ENCODE peak calls at places on chromosomes 7 and 10, in seven cellular contexts. T is stomach; M is tibial artery; Z is GM23248; A is brain microvascular endothelial cell; Y is colonic mucosa; F is CD4-positive, CD25-positive, alpha-beta regulatory T cell. Q is an unnamed sample. For H3K36me3, the result is how much of the 10 kb centered on the place peaks cover.

GRCh38 chr7:26507375-26508068 is 215.9 kb downstream of the SNX10 start:
- DNase-seq in T (no peak), M (no peak), Z (no peak), A (no peak), Y (no peak), F (no peak), Q (no peak)

GRCh38 chr10:86048571-86048970 is 318.0 kb downstream of the GRID1 start:
- DNase-seq in T (no peak), M (peak), Z (no peak), A (no peak), Y (no peak), F (no peak), Q (no peak)

GRCh38 chr10:132839061-132839460 is 53.1 kb upstream of the NKX6-2 start:
- DNase-seq in T (no peak), M (peak), Z (no peak), A (no peak), Y (no peak), F (no peak), Q (no peak)

GRCh38 chr7:2168612-2169312 is 64.0 kb downstream of the MAD1L1 start:
- DNase-seq in T (no peak), M (no peak), Z (no peak), A (no peak), Y (no peak), F (no peak), Q (no peak)

GRCh38 chr10:57506414-57507094 is 761.1 kb downstream of the IPMK start:
- DNase-seq in T (no peak), M (no peak), Z (no peak), A (no peak), Y (no peak), F (no peak), Q (peak)

GRCh38 chr7:54798569-54798968 is 39.6 kb upstream of the SEC61G start:
- DNase-seq in T (no peak), M (no peak), Z (no peak), A (no peak), Y (no peak), F (no peak), Q (no peak)

GRCh38 chr10:97721871-97722780 is 8.6 kb downstream of the MARVELD1 start:
- DNase-seq in T (no peak), M (peak), Z (no peak), A (no peak), Y (peak), F (no peak), Q (no peak)

GRCh38 chr7:90383879-90384278 is 19.4 kb upstream of the CLDN12 start:
- DNase-seq in T (no peak), M (no peak), Z (peak), A (peak), Y (no peak), F (no peak), Q (no peak)

GRCh38 chr7:805261-805660 is 27.0 kb upstream of the SUN1 start:
- DNase-seq in T (no peak), M (no peak), Z (peak), A (no peak), Y (peak), F (no peak), Q (no peak)

GRCh38 chr10:130747359-130747758 is 564.2 kb downstream of the TCERG1L start:
- DNase-seq in T (no peak), M (peak), Z (no peak), A (no peak), Y (no peak), F (no peak), Q (no peak)

GRCh38 chr10:110802090-110802489 is 69.6 kb upstream of the PDCD4 start:
- DNase-seq in T (no peak), M (no peak), Z (peak), A (no peak), Y (no peak), F (no peak), Q (no peak)

GRCh38 chr7:98420966-98421612 is 20.2 kb upstream of the BAIAP2L1 start:
- DNase-seq in T (peak), M (no peak), Z (peak), A (no peak), Y (peak), F (peak), Q (peak)

GRCh38 chr7:5234852-5235831 is 45.1 kb downstream of the WIPI2 start:
- DNase-seq in T (no peak), M (no peak), Z (peak), A (no peak), Y (no peak), F (no peak), Q (peak)

GRCh38 chr7:27205325-27206280 is 5.7 kb upstream of the HOXA13 start:
- DNase-seq in T (no peak), M (peak), Z (peak), A (no peak), Y (peak), F (no peak), Q (no peak)

GRCh38 chr7:105642264-105642663 is 61.0 kb upstream of the EFCAB10 start:
- DNase-seq in T (no peak), M (no peak), Z (no peak), A (no peak), Y (no peak), F (no peak), Q (no peak)
- H3K36me3 ChIP-seq in T (under half), M (under half), Z (under half), A (under half), Y (under half), F (half or more), Q (half or more)

GRCh38 chr10:124073642-124074377 is 19.6 kb downstream of the CHST15 start:
- DNase-seq in T (no peak), M (no peak), Z (no peak), A (no peak), Y (no peak), F (no peak), Q (no peak)

GRCh38 chr10:124071141-124071540 is 22.3 kb downstream of the CHST15 start:
- DNase-seq in T (no peak), M (no peak), Z (no peak), A (no peak), Y (no peak), F (no peak), Q (no peak)

GRCh38 chr10:124070666-124071065 is 22.7 kb downstream of the CHST15 start:
- DNase-seq in T (no peak), M (no peak), Z (no peak), A (no peak), Y (no peak), F (no peak), Q (no peak)

GRCh38 chr10:124072541-124072940 is 20.9 kb downstream of the CHST15 start:
- DNase-seq in T (no peak), M (no peak), Z (no peak), A (no peak), Y (no peak), F (no peak), Q (no peak)

GRCh38 chr10:124072106-124072505 is 21.3 kb downstream of the CHST15 start:
- DNase-seq in T (no peak), M (no peak), Z (no peak), A (no peak), Y (no peak), F (no peak), Q (no peak)
- H3K27ac ChIP-seq in T (no peak), M (no peak), Z (no peak), A (no peak), Y (no peak), F (no peak), Q (no peak)

GRCh38 chr10:18005445-18005780 is 53.7 kb downstream of the SLC39A12 start:
- DNase-seq in T (no peak), M (no peak), Z (no peak), A (no peak), Y (no peak), F (no peak), Q (no peak)
- H3K4me3 ChIP-seq in T (no peak), M (no peak), Z (peak), A (no peak), Y (no peak), F (no peak), Q (no peak)

DNA sequence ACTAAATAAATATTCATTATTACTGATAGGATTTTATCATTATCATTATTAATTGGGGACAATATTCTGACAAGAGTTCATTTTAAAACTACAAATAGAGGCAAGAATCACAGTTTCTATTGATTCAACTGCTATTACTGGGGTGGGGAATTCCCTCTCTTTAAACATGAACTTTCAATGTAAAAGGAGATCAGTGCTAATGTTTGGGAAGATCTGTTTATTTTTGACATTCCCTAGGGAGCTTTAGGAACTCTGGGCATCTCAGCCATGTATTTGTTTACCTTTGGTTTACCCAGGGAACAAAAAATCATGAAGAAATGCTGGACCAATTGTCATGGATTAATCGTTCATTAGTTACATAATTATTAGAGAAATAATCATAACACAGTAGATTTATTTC is 443.2 kb upstream of the AKR1E2 start:
- DNase-seq in T (no peak), M (no peak), Z (no peak), A (no peak), Y (no peak), F (no peak), Q (no peak)
- H3K36me3 ChIP-seq in T (under half), M (under half), Z (under half), A (under half), Y (under half), F (under half), Q (under half)

DNA sequence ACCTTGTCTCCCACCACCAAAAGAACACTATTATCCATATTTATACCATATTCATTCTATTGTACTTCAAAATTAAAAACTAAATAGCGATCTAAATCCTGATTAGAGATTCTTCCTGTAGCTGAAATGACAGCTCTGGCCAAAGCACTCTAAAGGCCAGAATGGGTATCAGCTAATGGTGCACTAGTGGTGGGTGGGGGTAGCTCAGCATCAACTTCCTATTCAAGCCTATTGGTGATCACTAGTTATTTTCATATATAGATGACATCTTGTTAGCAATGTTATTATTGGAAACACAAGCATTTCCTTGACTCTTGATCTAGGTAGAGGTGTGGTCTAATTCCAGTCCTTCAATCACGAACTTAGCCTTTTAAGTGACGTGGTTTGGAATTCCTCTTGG is 43.6 kb downstream of the TET1 start:
- DNase-seq in T (no peak), M (no peak), Z (no peak), A (no peak), Y (no peak), F (no peak), Q (no peak)
- H3K27ac ChIP-seq in T (no peak), M (no peak), Z (no peak), A (no peak), Y (no peak), F (no peak), Q (no peak)

GRCh38 chr7:21999896-22000295 is 54.2 kb upstream of the CDCA7L start:
- DNase-seq in T (no peak), M (no peak), Z (peak), A (peak), Y (no peak), F (no peak), Q (no peak)

GRCh38 chr7:22002731-22003130 is 57.0 kb upstream of the CDCA7L start:
- DNase-seq in T (no peak), M (no peak), Z (no peak), A (no peak), Y (no peak), F (no peak), Q (no peak)

GRCh38 chr7:22005151-22005550 is 59.5 kb upstream of the CDCA7L start:
- DNase-seq in T (no peak), M (no peak), Z (peak), A (no peak), Y (no peak), F (no peak), Q (no peak)

GRCh38 chr7:21996641-21997040 is 50.9 kb upstream of the CDCA7L start:
- DNase-seq in T (no peak), M (no peak), Z (peak), A (no peak), Y (no peak), F (no peak), Q (no peak)

DNA sequence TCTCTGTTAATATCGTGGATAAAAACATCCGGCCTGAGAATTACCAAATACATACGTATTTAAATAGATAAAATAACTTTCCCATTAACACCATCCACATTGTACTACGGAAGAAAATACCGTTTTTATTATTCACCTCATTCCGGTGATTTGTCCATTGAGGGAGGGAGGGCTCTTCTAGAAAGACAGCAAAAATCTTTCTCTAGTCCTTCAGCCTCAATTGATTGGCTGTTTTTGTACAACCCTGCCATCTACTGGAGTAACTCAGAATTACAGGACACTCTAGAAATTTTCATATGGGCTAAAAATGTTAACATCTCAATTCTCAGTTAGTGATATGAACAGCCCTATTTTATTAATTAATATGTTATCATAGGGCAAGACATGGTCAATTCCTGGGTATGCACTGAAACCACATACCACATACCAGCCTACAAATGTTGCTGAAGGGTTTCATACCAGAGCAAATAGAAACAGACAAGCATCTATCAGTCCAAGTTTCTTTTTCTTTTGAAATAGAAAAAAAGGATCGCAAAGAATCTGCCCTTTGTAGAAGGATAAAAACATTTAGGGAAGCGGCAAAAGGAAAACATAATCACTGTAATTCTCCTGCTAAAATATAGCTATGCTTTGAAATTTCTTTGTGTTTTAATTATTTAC is 55.8 kb upstream of the CDCA7L start:
- DNase-seq in T (no peak), M (no peak), Z (peak), A (peak), Y (peak), F (peak), Q (no peak)
- H3K4me3 ChIP-seq in T (no peak), M (no peak), Z (peak), A (no peak), Y (no peak), F (peak), Q (no peak)

DNA sequence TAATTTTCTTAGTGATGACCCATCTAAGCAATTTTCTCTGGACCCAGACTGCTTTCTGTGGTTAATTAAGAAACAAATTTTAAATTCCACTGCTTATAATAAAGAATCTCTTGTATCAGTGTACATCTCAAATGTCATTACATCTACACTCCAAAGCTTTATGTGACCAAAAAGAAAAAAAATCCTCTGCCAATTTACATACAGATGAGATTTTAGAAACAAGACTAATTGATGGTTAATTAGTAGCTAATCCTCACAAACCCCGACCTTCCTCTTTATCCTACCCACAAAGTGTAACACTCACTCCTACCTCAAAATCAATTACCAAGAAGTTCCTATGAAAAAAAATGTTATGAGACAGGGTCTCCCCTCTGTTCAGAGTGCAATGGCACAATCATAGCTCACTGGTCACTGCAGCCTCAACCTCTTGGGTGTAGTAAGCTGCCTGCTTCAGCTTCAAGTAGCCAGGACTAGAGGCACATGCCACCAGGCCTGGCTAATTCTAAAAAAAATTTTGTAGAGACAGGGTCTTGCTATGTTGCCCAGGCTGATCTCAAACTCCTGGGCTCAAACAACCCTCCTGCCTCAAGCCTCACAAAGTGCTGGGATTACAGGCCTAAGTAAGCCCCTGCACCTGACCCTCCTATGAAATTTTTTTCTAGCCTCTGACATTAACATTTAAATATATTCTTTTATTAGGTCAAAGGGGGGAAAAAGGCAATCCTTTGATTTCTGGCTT is 14.8 kb downstream of the KIF5B start:
- DNase-seq in T (no peak), M (no peak), Z (no peak), A (no peak), Y (no peak), F (no peak), Q (no peak)
- H3K36me3 ChIP-seq in T (under half), M (under half), Z (half or more), A (under half), Y (under half), F (half or more), Q (half or more)

GRCh38 chr10:28806951-28807759 is 129.8 kb downstream of the BAMBI start:
- DNase-seq in T (no peak), M (no peak), Z (no peak), A (no peak), Y (no peak), F (no peak), Q (no peak)
- H3K27ac ChIP-seq in T (peak), M (peak), Z (no peak), A (no peak), Y (no peak), F (no peak), Q (peak)

GRCh38 chr10:26621243-26621888 is 76.1 kb upstream of the PDSS1 start:
- DNase-seq in T (no peak), M (no peak), Z (no peak), A (no peak), Y (no peak), F (no peak), Q (no peak)

GRCh38 chr10:26624017-26624416 is 73.5 kb upstream of the PDSS1 start:
- DNase-seq in T (no peak), M (no peak), Z (no peak), A (no peak), Y (no peak), F (no peak), Q (no peak)

GRCh38 chr10:26626066-26626465 is 71.4 kb upstream of the PDSS1 start:
- DNase-seq in T (no peak), M (no peak), Z (no peak), A (no peak), Y (no peak), F (no peak), Q (no peak)

GRCh38 chr10:26621889-26622681 is 75.4 kb upstream of the PDSS1 start:
- DNase-seq in T (peak), M (no peak), Z (peak), A (no peak), Y (peak), F (peak), Q (peak)

GRCh38 chr10:26622891-26623290 is 74.6 kb upstream of the PDSS1 start:
- DNase-seq in T (no peak), M (no peak), Z (no peak), A (no peak), Y (no peak), F (no peak), Q (no peak)
- H3K4me3 ChIP-seq in T (peak), M (no peak), Z (no peak), A (no peak), Y (peak), F (peak), Q (peak)

Q was measured in lower lobe of right lung.